ENCODE peak calls at places on chromosome 20, in nine cellular contexts. M is WTC11; F is Calu3; X is AG08396; N is AG10803; L is HTR-8/SVneo; U is NCI-H345; J is NCI-H2081; W is activated T-helper 1 cell treated with anti-CD3 and anti-CD28 coated beads, Interleukin-2, amount 50 U/mL, for 16 hours. I is an unnamed sample.

GRCh38 chr20:17958326-17959256 is 10.0 kb downstream of the SNX5 start:
- DNase-seq in X (no peak), J (no peak), N (peak; percentile 27), L (no peak), W (no peak), F (no peak), M (no peak), U (no peak), I (no peak)

GRCh38 chr20:22579711-22580697 is 4.4 kb downstream of the FOXA2 start:
- DNase-seq in J (peak; percentile 69), U (no peak), L (no peak), X (no peak), W (no peak), F (no peak), M (peak; percentile 45), N (no peak), I (no peak)

GRCh38 chr20:61666471-61666832 is 399.2 kb downstream of the TAF4 start:
- DNase-seq in J (no peak), X (no peak), L (no peak), W (no peak), F (no peak), U (no peak), N (no peak), M (no peak), I (no peak)

GRCh38 chr20:60715172-60715571 is 536.9 kb upstream of the CDH4 start:
- DNase-seq in J (no peak), M (peak; percentile 52), X (no peak), N (no peak), W (no peak), F (no peak), U (no peak), L (no peak), I (no peak)

GRCh38 chr20:4609511-4609910 is 112.2 kb upstream of the PRND start:
- DNase-seq in W (no peak), F (no peak), L (no peak), U (no peak), J (no peak), M (no peak), N (no peak), X (no peak), I (no peak)

GRCh38 chr20:41560971-41561370 is 57.2 kb downstream of the CHD6 start:
- DNase-seq in N (peak; percentile 28), U (no peak), J (no peak), L (no peak), W (no peak), M (no peak), X (no peak), F (no peak), I (no peak)

GRCh38 chr20:52524865-52525264 is 333.3 kb upstream of the ZFP64 start:
- DNase-seq in N (peak; percentile 29), U (no peak), J (no peak), L (no peak), W (no peak), X (no peak), M (no peak), F (no peak), I (no peak)

GRCh38 chr20:4867036-4867435 is 134.3 kb downstream of the SLC23A2 start:
- DNase-seq in N (no peak), L (no peak), U (no peak), J (no peak), M (no peak), W (no peak), X (no peak), F (peak; percentile 12), I (no peak)

GRCh38 chr20:38658879-38659612 is 57.4 kb downstream of the ARHGAP40 start:
- DNase-seq in L (peak; percentile 78), U (peak; percentile 39), M (peak; percentile 76), X (peak; percentile 45), F (peak; percentile 77), N (no peak), W (no peak), J (peak; percentile 77), I (peak; percentile 84)

GRCh38 chr20:48364688-48365421 is 462.9 kb downstream of the PREX1 start:
- DNase-seq in M (no peak), X (no peak), F (no peak), U (no peak), J (no peak), L (no peak), W (no peak), N (no peak), I (no peak)

GRCh38 chr20:7712661-7713060 is 227.6 kb downstream of the HAO1 start:
- DNase-seq in X (no peak), M (no peak), U (no peak), J (no peak), N (no peak), F (no peak), W (no peak), L (no peak), I (no peak)

GRCh38 chr20:32980131-32980941 is 23.9 kb downstream of the SUN5 start:
- DNase-seq in U (no peak), W (no peak), L (no peak), F (no peak), N (no peak), X (no peak), M (no peak), J (no peak), I (no peak)

GRCh38 chr20:25032478-25033183 is 25.3 kb downstream of the ACSS1 start:
- DNase-seq in W (no peak), U (no peak), N (no peak), J (no peak), M (peak; percentile 23), L (no peak), F (peak; percentile 50), X (no peak), I (no peak)

GRCh38 chr20:52619101-52619500 is 353.1 kb upstream of the TSHZ2 start:
- DNase-seq in M (no peak), F (no peak), X (no peak), N (no peak), U (no peak), L (no peak), J (no peak), W (no peak), I (no peak)

GRCh38 chr20:15239542-15240206 is 902.3 kb upstream of the FLRT3 start:
- DNase-seq in L (no peak), N (no peak), X (no peak), M (no peak), W (no peak), J (no peak), F (no peak), U (no peak), I (no peak)

GRCh38 chr20:31572042-31572700 is 32.9 kb upstream of the ID1 start:
- DNase-seq in M (no peak), N (no peak), L (peak; percentile 32), U (peak; percentile 67), W (no peak), X (no peak), F (no peak), J (peak; percentile 71), I (no peak)

GRCh38 chr20:50915424-50915823 is 15.8 kb downstream of the ADNP start:
- DNase-seq in N (peak; percentile 53), W (no peak), X (no peak), U (no peak), J (no peak), F (no peak), L (no peak), M (no peak), I (no peak)

GRCh38 chr20:7728373-7728772 is 211.9 kb downstream of the HAO1 start:
- DNase-seq in N (peak; percentile 23), F (no peak), X (no peak), W (no peak), U (no peak), L (no peak), M (no peak), J (no peak), I (no peak)

GRCh38 chr20:6562111-6562510 is 205.4 kb upstream of the BMP2 start:
- DNase-seq in M (no peak), U (no peak), X (peak; percentile 14), L (no peak), W (no peak), N (peak; percentile 37), F (no peak), J (no peak), I (no peak)

GRCh38 chr20:38106461-38106860 is 58.6 kb downstream of the TGM2 start:
- DNase-seq in X (no peak), L (no peak), M (no peak), N (no peak), U (no peak), W (no peak), F (no peak), J (no peak), I (no peak)

GRCh38 chr20:60694763-60695162 is 557.3 kb upstream of the CDH4 start:
- DNase-seq in W (no peak), M (no peak), X (no peak), L (no peak), U (no peak), J (no peak), F (no peak), N (peak; percentile 27), I (no peak)

GRCh38 chr20:13422637-13423036 is 201.6 kb downstream of the ISM1 start:
- DNase-seq in X (no peak), N (no peak), J (no peak), U (no peak), M (no peak), W (no peak), F (no peak), L (no peak), I (no peak)

GRCh38 chr20:4455301-4455701 is 266.4 kb upstream of the PRND start:
- DNase-seq in F (no peak), U (no peak), J (no peak), W (no peak), X (no peak), N (no peak), L (no peak), M (no peak), I (no peak)

GRCh38 chr20:43771791-43772190 is 45.0 kb upstream of the GTSF1L start:
- DNase-seq in W (no peak), J (no peak), U (no peak), F (no peak), L (no peak), M (no peak), N (no peak), X (no peak), I (no peak)

GRCh38 chr20:9744551-9744950 is 94.3 kb downstream of the PAK5 start:
- DNase-seq in U (no peak), F (no peak), W (no peak), N (no peak), M (no peak), J (no peak), L (no peak), X (no peak), I (no peak)

GRCh38 chr20:59391975-59392374 is 91.6 kb downstream of the EDN3 start:
- DNase-seq in F (no peak), L (no peak), U (no peak), X (no peak), W (no peak), J (no peak), N (no peak), M (no peak), I (no peak)

GRCh38 chr20:31587545-31588389 is 17.3 kb upstream of the ID1 start:
- DNase-seq in N (peak; percentile 56), L (no peak), U (peak; percentile 45), M (no peak), F (no peak), X (peak; percentile 62), J (peak; percentile 34), W (no peak), I (peak; percentile 54)

GRCh38 chr20:6832811-6833210 is 65.3 kb downstream of the BMP2 start:
- DNase-seq in J (no peak), L (no peak), W (no peak), U (no peak), N (no peak), M (no peak), F (no peak), X (no peak), I (no peak)

GRCh38 chr20:7346562-7346961 is 579.1 kb downstream of the BMP2 start:
- DNase-seq in F (no peak), L (no peak), J (no peak), W (no peak), X (no peak), U (no peak), N (no peak), M (no peak), I (no peak)

GRCh38 chr20:43665466-43666176 is 1.3 kb upstream of the MYBL2 start:
- DNase-seq in L (peak; percentile 67), F (no peak), W (no peak), U (no peak), X (no peak), J (no peak), N (no peak), M (no peak), I (no peak)

GRCh38 chr20:54706581-54706980 is 231.2 kb downstream of the DOK5 start:
- DNase-seq in M (no peak), L (no peak), N (no peak), J (no peak), U (no peak), W (no peak), F (no peak), X (no peak), I (no peak)

I was measured in NCI-H1417.